ENCODE peak calls at places on chromosomes 2 and 18, in five cellular contexts. W is CD4-positive, CD25-positive, alpha-beta regulatory T cell; K is spleen; C is GM23248; D is small intestine. Z is an unnamed sample.

GRCh38 chr2:74414913-74415761 is 6.3 kb downstream of the C2orf81 start:
- DNase-seq in W (peak; percentile 13), K (peak; percentile 92), C (peak; percentile 74), D (peak; percentile 37), Z (no peak)

GRCh38 chr2:100291152-100291970 is 30.9 kb downstream of the LONRF2 start:
- DNase-seq in W (peak; percentile 39), K (no peak), C (peak; percentile 96), D (peak; percentile 92), Z (no peak)

GRCh38 chr2:204538179-204539009 is 6.9 kb upstream of the PARD3B start:
- DNase-seq in W (no peak), K (no peak), C (peak; percentile 79), D (no peak), Z (no peak)

GRCh38 chr2:197713271-197713670 is 8.1 kb downstream of the MARS2 start:
- DNase-seq in W (no peak), K (no peak), C (no peak), D (no peak), Z (no peak)

GRCh38 chr2:185472574-185472973 is 266.0 kb upstream of the FSIP2 start:
- DNase-seq in W (no peak), K (no peak), C (no peak), D (no peak), Z (no peak)

GRCh38 chr2:199973703-199974102 is 18.3 kb downstream of the MAIP1 start:
- DNase-seq in W (no peak), K (no peak), C (peak; percentile 80), D (peak; percentile 51), Z (no peak)

GRCh38 chr2:169362346-169363026 is at the start of gene LRP2:
- DNase-seq in W (peak; percentile 31), K (no peak), C (peak; percentile 19), D (peak; percentile 32), Z (no peak)

GRCh38 chr2:109125595-109126500 is 3.2 kb upstream of the SH3RF3 start:
- DNase-seq in W (no peak), K (no peak), C (peak; percentile 95), D (no peak), Z (no peak)

GRCh38 chr2:162915858-162916257 is 77.3 kb upstream of the KCNH7 start:
- DNase-seq in W (no peak), K (peak; percentile 48), C (no peak), D (peak; percentile 59), Z (no peak)

GRCh38 chr2:238254095-238254494 is 14.3 kb upstream of the HES6 start:
- DNase-seq in W (no peak), K (no peak), C (no peak), D (no peak), Z (no peak)

GRCh38 chr2:14872779-14873325 is 240.3 kb downstream of the LRATD1 start:
- DNase-seq in W (no peak), K (no peak), C (no peak), D (no peak), Z (no peak)

GRCh38 chr2:19362652-19363473 is 4.4 kb upstream of the OSR1 start:
- DNase-seq in W (no peak), K (peak; percentile 86), C (peak; percentile 95), D (peak; percentile 79), Z (peak; percentile 65)

GRCh38 chr2:102764083-102764482 is 2.3 kb downstream of the TMEM182 start:
- DNase-seq in W (no peak), K (no peak), C (no peak), D (no peak), Z (no peak)

GRCh38 chr2:113686537-113686936 is 59.5 kb downstream of the RABL2A start:
- DNase-seq in W (no peak), K (no peak), C (peak; percentile 57), D (no peak), Z (no peak)

GRCh38 chr2:64330281-64330680 is 123.7 kb upstream of the LGALSL start:
- DNase-seq in W (no peak), K (no peak), C (peak; percentile 56), D (no peak), Z (no peak)

GRCh38 chr2:64332300-64332699 is 121.7 kb upstream of the LGALSL start:
- DNase-seq in W (no peak), K (no peak), C (no peak), D (no peak), Z (no peak)

GRCh38 chr2:64331846-64332245 is 122.1 kb upstream of the LGALSL start:
- DNase-seq in W (no peak), K (no peak), C (no peak), D (no peak), Z (no peak)

GRCh38 chr2:64330691-64331429 is 123.1 kb upstream of the LGALSL start:
- DNase-seq in W (peak; percentile 76), K (peak; percentile 89), C (peak; percentile 91), D (peak; percentile 78), Z (peak; percentile 61)

DNA sequence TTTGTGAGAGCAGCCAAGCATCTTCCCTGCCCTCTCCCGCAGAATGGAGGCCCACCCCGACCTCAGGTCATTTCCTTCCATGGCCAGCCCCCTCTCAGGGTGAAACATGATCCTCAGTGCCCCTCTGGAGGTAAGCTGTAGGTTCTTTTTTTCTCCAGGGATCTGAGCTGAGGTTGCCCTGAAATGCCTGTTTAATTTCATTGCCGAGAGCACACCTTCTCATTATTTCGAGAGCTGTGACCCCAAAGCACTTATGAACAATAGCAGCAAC is 122.6 kb upstream of the LGALSL start:
- DNase-seq in W (no peak), K (no peak), C (no peak), D (no peak), Z (no peak)
- H3K27ac ChIP-seq in W (no peak overlapping the region), K (no peak overlapping the region), C (no peak overlapping the region), D (peak overlapping the region; percentile 41), Z (no peak overlapping the region)

GRCh38 chr2:206160807-206161179 is 1.1 kb downstream of the EEF1B2 start:
- DNase-seq in W (no peak), K (no peak), C (peak; percentile 6), D (no peak), Z (no peak)
- H3K27ac ChIP-seq in W (peak overlapping the region; percentile 93), K (peak overlapping the region; percentile 92), C (peak overlapping the region; percentile 92), D (peak overlapping the region; percentile 94), Z (no peak overlapping the region)

DNA sequence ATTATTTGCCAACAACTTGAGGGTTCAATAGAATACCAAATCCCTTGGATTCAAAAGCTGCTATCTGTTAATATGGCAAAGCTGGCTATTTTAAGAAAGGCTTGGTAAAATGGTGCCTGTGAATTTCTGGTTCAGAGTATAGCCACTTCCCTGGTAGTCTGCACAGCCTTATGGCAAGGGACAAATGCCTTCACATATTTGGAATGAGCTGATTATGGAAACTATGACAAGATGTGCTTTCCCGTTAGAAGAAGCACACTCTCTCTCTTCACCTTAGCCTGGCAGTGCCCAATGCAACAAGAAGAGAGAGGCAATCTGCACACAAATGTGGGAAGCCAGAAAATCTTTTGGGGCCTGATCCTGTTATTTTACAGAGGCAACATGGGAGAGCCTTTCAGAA is 47.5 kb upstream of the MAP3K20 start:
- DNase-seq in W (no peak), K (no peak), C (peak; percentile 10), D (no peak), Z (no peak)
- H3K27ac ChIP-seq in W (no peak overlapping the region), K (no peak overlapping the region), C (no peak overlapping the region), D (peak overlapping the region; percentile 42), Z (no peak overlapping the region)

GRCh38 chr2:106812377-106812776 is 73.6 kb downstream of the ST6GAL2 start:
- DNase-seq in W (no peak), K (no peak), C (no peak), D (no peak), Z (no peak)
- H3K27ac ChIP-seq in W (no peak overlapping the region), K (no peak overlapping the region), C (no peak overlapping the region), D (no peak overlapping the region), Z (no peak overlapping the region)

GRCh38 chr18:48655460-48655859 is 116.6 kb downstream of the CTIF start:
- DNase-seq in W (no peak), K (no peak), C (no peak), D (no peak), Z (no peak)

GRCh38 chr18:48657446-48658120 is 118.8 kb downstream of the CTIF start:
- DNase-seq in W (no peak), K (no peak), C (peak; percentile 60), D (no peak), Z (no peak)

GRCh38 chr18:48658721-48659120 is 119.9 kb downstream of the CTIF start:
- DNase-seq in W (no peak), K (no peak), C (no peak), D (no peak), Z (no peak)

GRCh38 chr18:48656176-48656575 is 117.3 kb downstream of the CTIF start:
- DNase-seq in W (no peak), K (no peak), C (no peak), D (no peak), Z (no peak)

DNA sequence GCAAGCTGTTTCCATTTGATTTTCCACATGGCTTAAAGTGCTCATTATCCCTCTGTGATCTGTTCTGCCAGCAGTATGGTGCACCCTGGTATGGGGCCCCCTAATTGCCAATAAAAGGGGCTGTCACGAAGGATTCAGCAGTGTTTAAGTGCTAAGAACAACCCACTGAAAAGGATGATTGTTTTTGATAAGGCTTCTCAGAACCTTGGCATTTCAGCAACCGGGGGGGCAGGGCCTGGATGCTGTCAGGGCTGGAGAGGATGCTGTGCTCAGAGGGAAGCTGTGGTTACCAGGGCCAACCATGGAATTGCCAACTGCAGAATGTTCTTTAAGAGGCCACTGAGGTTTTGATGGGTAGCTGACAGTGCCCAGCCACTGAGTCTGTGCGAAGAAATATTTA is 117.8 kb downstream of the CTIF start:
- DNase-seq in W (no peak), K (no peak), C (peak; percentile 37), D (no peak), Z (no peak)
- H3K27ac ChIP-seq in W (no peak overlapping the region), K (no peak overlapping the region), C (peak overlapping the region; percentile 51), D (no peak overlapping the region), Z (peak overlapping the region; percentile 26)

GRCh38 chr18:2846241-2846637 is 567 bp upstream of the EMILIN2 start:
- DNase-seq in W (no peak), K (peak; percentile 87), C (peak; percentile 71), D (no peak), Z (no peak)
- H3K27ac ChIP-seq in W (no peak overlapping the region), K (peak overlapping the region; percentile 59), C (peak overlapping the region; percentile 13), D (peak overlapping the region; percentile 28), Z (no peak overlapping the region)

GRCh38 chr2:8543065-8543411 is 138.8 kb upstream of the ID2 start:
- DNase-seq in W (no peak), K (peak; percentile 78), C (no peak), D (no peak), Z (no peak)

GRCh38 chr2:8543412-8544167 is 138.3 kb upstream of the ID2 start:
- DNase-seq in W (peak; percentile 45), K (peak; percentile 89), C (peak; percentile 94), D (peak; percentile 40), Z (no peak)

GRCh38 chr2:8541636-8542035 is 140.2 kb upstream of the ID2 start:
- DNase-seq in W (no peak), K (peak; percentile 62), C (no peak), D (no peak), Z (no peak)

GRCh38 chr2:8541223-8541622 is 140.6 kb upstream of the ID2 start:
- DNase-seq in W (no peak), K (peak; percentile 46), C (no peak), D (no peak), Z (no peak)

GRCh38 chr2:8542381-8543064 is 139.3 kb upstream of the ID2 start:
- DNase-seq in W (no peak), K (peak; percentile 65), C (no peak), D (no peak), Z (no peak)
- H3K27ac ChIP-seq in W (peak overlapping the region; percentile 72), K (peak overlapping the region; percentile 84), C (no peak overlapping the region), D (peak overlapping the region; percentile 72), Z (peak overlapping the region; percentile 12)